ENCODE peak calls at places on chromosomes 3 and 15, in five cellular contexts. Z is GM23248; Y is stimulated activated CD4-positive, alpha-beta T cell treated with anti-CD3 and anti-CD28 coated beads, Interleukin-4, amount 100 ng/mL, for 1 hour; U is EL; F is naive B cell. C is an unnamed sample.

GRCh38 chr3:122921791-122922651 is 105.5 kb downstream of the SEMA5B start:
- DNase-seq in Z (peak; percentile 8), F (peak; percentile 20), Y (peak; percentile 21), U (peak; percentile 15), C (no peak)

GRCh38 chr3:175421897-175422296 is 562.8 kb downstream of the NAALADL2 start:
- DNase-seq in F (no peak), Z (no peak), U (peak; percentile 28), Y (no peak), C (no peak)

GRCh38 chr15:61049934-61050333 is 179.2 kb downstream of the RORA start:
- DNase-seq in Z (no peak), Y (no peak), U (peak; percentile 57), F (no peak), C (no peak)

GRCh38 chr3:23608650-23609049 is 197.1 kb upstream of the UBE2E1 start:
- DNase-seq in F (no peak), Y (no peak), U (no peak), Z (no peak), C (no peak)

GRCh38 chr3:127987309-127987995 is 64.8 kb upstream of the SEC61A1 start:
- DNase-seq in Z (no peak), Y (no peak), U (no peak), F (no peak), C (no peak)

GRCh38 chr3:49721861-49722781 is 1.6 kb downstream of the GMPPB start:
- DNase-seq in F (no peak), U (no peak), Z (no peak), Y (no peak), C (no peak)

GRCh38 chr3:54056521-54056920 is 65.8 kb upstream of the CACNA2D3 start:
- DNase-seq in F (no peak), Z (peak; percentile 4), U (no peak), Y (no peak), C (no peak)

GRCh38 chr3:124137264-124137663 is 145.3 kb upstream of the ROPN1 start:
- DNase-seq in Z (no peak), F (no peak), U (no peak), Y (no peak), C (no peak)